ENCODE peak calls at places on chromosomes 1 and 21, in eight cellular contexts. One of them, this sample, is unnamed. For H3K27me3 and H3K9me3, the result is how much of the 10 kb centered on the place peaks cover.

GRCh38 chr1:45569962-45570581 is 13.8 kb upstream of the NASP start:
- DNase-seq in HepG2: peak
- DNase-seq in esophagus squamous epithelium: no peak
- DNase-seq in SJSA1: peak
- DNase-seq in AG04450: peak
- DNase-seq in CD4-positive, alpha-beta memory T cell: peak
- DNase-seq in GM23248: peak
- DNase-seq in osteoblast: peak
- DNase-seq in this sample: peak

GRCh38 chr1:202162418-202163280 is 2.2 kb upstream of the PTPN7 start:
- DNase-seq in HepG2: no peak
- DNase-seq in esophagus squamous epithelium: no peak
- DNase-seq in SJSA1: no peak
- DNase-seq in AG04450: no peak
- DNase-seq in CD4-positive, alpha-beta memory T cell: no peak
- DNase-seq in GM23248: no peak
- DNase-seq in osteoblast: peak
- DNase-seq in this sample: no peak

GRCh38 chr21:31084689-31085088 is 46.4 kb upstream of the KRTAP19-8 start:
- DNase-seq in HepG2: peak
- DNase-seq in esophagus squamous epithelium: no peak
- DNase-seq in SJSA1: no peak
- DNase-seq in AG04450: no peak
- DNase-seq in CD4-positive, alpha-beta memory T cell: no peak
- DNase-seq in GM23248: no peak
- DNase-seq in osteoblast: no peak
- DNase-seq in this sample: no peak

GRCh38 chr1:80929868-80930508 is 870.7 kb upstream of the ADGRL2 start:
- DNase-seq in HepG2: no peak
- DNase-seq in esophagus squamous epithelium: no peak
- DNase-seq in SJSA1: no peak
- DNase-seq in AG04450: no peak
- DNase-seq in CD4-positive, alpha-beta memory T cell: no peak
- DNase-seq in GM23248: no peak
- DNase-seq in osteoblast: no peak
- DNase-seq in this sample: no peak

GRCh38 chr1:42963378-42964005 is 4.8 kb upstream of the SLC2A1 start:
- DNase-seq in HepG2: peak
- DNase-seq in esophagus squamous epithelium: no peak
- DNase-seq in SJSA1: peak
- DNase-seq in AG04450: peak
- DNase-seq in CD4-positive, alpha-beta memory T cell: no peak
- DNase-seq in GM23248: peak
- DNase-seq in osteoblast: peak
- DNase-seq in this sample: no peak

GRCh38 chr1:109509176-109510134 is at the start of gene AMIGO1:
- DNase-seq in HepG2: no peak
- DNase-seq in esophagus squamous epithelium: no peak
- DNase-seq in SJSA1: no peak
- DNase-seq in AG04450: no peak
- DNase-seq in CD4-positive, alpha-beta memory T cell: peak
- DNase-seq in GM23248: peak
- DNase-seq in osteoblast: peak
- DNase-seq in this sample: peak

GRCh38 chr1:153387001-153387400 is 3.9 kb downstream of the S100A8 start:
- DNase-seq in HepG2: no peak
- DNase-seq in esophagus squamous epithelium: no peak
- DNase-seq in SJSA1: no peak
- DNase-seq in AG04450: no peak
- DNase-seq in CD4-positive, alpha-beta memory T cell: no peak
- DNase-seq in GM23248: no peak
- DNase-seq in osteoblast: no peak
- DNase-seq in this sample: no peak

GRCh38 chr1:38098101-38098847 is 51.7 kb upstream of the POU3F1 start:
- DNase-seq in HepG2: no peak
- DNase-seq in esophagus squamous epithelium: no peak
- DNase-seq in SJSA1: no peak
- DNase-seq in AG04450: no peak
- DNase-seq in CD4-positive, alpha-beta memory T cell: no peak
- DNase-seq in GM23248: no peak
- DNase-seq in osteoblast: no peak
- DNase-seq in this sample: no peak

GRCh38 chr1:29758764-29759499 is 522.6 kb downstream of the PTPRU start:
- DNase-seq in HepG2: no peak
- DNase-seq in esophagus squamous epithelium: no peak
- DNase-seq in SJSA1: peak
- DNase-seq in AG04450: no peak
- DNase-seq in CD4-positive, alpha-beta memory T cell: no peak
- DNase-seq in GM23248: no peak
- DNase-seq in osteoblast: no peak
- DNase-seq in this sample: no peak

GRCh38 chr1:117686907-117687306 is 81.1 kb downstream of the TENT5C start:
- DNase-seq in HepG2: peak
- DNase-seq in esophagus squamous epithelium: no peak
- DNase-seq in SJSA1: peak
- DNase-seq in AG04450: no peak
- DNase-seq in CD4-positive, alpha-beta memory T cell: no peak
- DNase-seq in GM23248: peak
- DNase-seq in osteoblast: no peak
- DNase-seq in this sample: no peak

GRCh38 chr1:28010979-28011378 is 51.2 kb downstream of the XKR8 start:
- DNase-seq in HepG2: peak
- DNase-seq in esophagus squamous epithelium: no peak
- DNase-seq in SJSA1: no peak
- DNase-seq in AG04450: no peak
- DNase-seq in CD4-positive, alpha-beta memory T cell: no peak
- DNase-seq in GM23248: peak
- DNase-seq in osteoblast: no peak
- DNase-seq in this sample: no peak

GRCh38 chr1:153773004-153773921 is 1.9 kb upstream of the SLC27A3 start:
- DNase-seq in HepG2: no peak
- DNase-seq in esophagus squamous epithelium: no peak
- DNase-seq in SJSA1: no peak
- DNase-seq in AG04450: no peak
- DNase-seq in CD4-positive, alpha-beta memory T cell: no peak
- DNase-seq in GM23248: peak
- DNase-seq in osteoblast: peak
- DNase-seq in this sample: peak

GRCh38 chr1:101006553-101006952 is 19.0 kb downstream of the DPH5 start:
- DNase-seq in HepG2: peak
- DNase-seq in esophagus squamous epithelium: no peak
- DNase-seq in SJSA1: no peak
- DNase-seq in AG04450: no peak
- DNase-seq in CD4-positive, alpha-beta memory T cell: no peak
- DNase-seq in GM23248: no peak
- DNase-seq in osteoblast: no peak
- DNase-seq in this sample: no peak

GRCh38 chr1:61050541-61051454 is 31.6 kb upstream of the NFIA start:
- DNase-seq in HepG2: no peak
- DNase-seq in esophagus squamous epithelium: no peak
- DNase-seq in SJSA1: no peak
- DNase-seq in AG04450: no peak
- DNase-seq in CD4-positive, alpha-beta memory T cell: no peak
- DNase-seq in GM23248: peak
- DNase-seq in osteoblast: peak
- DNase-seq in this sample: peak

GRCh38 chr1:147807405-147807804 is 47.0 kb upstream of the GJA5 start:
- DNase-seq in HepG2: no peak
- DNase-seq in esophagus squamous epithelium: no peak
- DNase-seq in SJSA1: no peak
- DNase-seq in AG04450: no peak
- DNase-seq in CD4-positive, alpha-beta memory T cell: no peak
- DNase-seq in GM23248: no peak
- DNase-seq in osteoblast: no peak
- DNase-seq in this sample: no peak
- H3K27me3 ChIP-seq in HepG2: under half
- H3K27me3 ChIP-seq in esophagus squamous epithelium: under half
- H3K27me3 ChIP-seq in SJSA1: under half
- H3K27me3 ChIP-seq in AG04450: under half
- H3K27me3 ChIP-seq in CD4-positive, alpha-beta memory T cell: under half
- H3K27me3 ChIP-seq in GM23248: under half
- H3K27me3 ChIP-seq in osteoblast: under half
- H3K27me3 ChIP-seq in this sample: under half

GRCh38 chr21:29085106-29085752 is 11.8 kb upstream of the CCT8 start:
- DNase-seq in HepG2: no peak
- DNase-seq in esophagus squamous epithelium: no peak
- DNase-seq in SJSA1: no peak
- DNase-seq in AG04450: no peak
- DNase-seq in CD4-positive, alpha-beta memory T cell: no peak
- DNase-seq in GM23248: no peak
- DNase-seq in osteoblast: no peak
- DNase-seq in this sample: no peak

GRCh38 chr21:29092102-29092959 is 18.9 kb upstream of the CCT8 start:
- DNase-seq in HepG2: no peak
- DNase-seq in esophagus squamous epithelium: no peak
- DNase-seq in SJSA1: no peak
- DNase-seq in AG04450: no peak
- DNase-seq in CD4-positive, alpha-beta memory T cell: no peak
- DNase-seq in GM23248: peak
- DNase-seq in osteoblast: peak
- DNase-seq in this sample: no peak

GRCh38 chr21:29095203-29095602 is 21.8 kb upstream of the CCT8 start:
- DNase-seq in HepG2: no peak
- DNase-seq in esophagus squamous epithelium: no peak
- DNase-seq in SJSA1: no peak
- DNase-seq in AG04450: no peak
- DNase-seq in CD4-positive, alpha-beta memory T cell: no peak
- DNase-seq in GM23248: no peak
- DNase-seq in osteoblast: no peak
- DNase-seq in this sample: no peak

GRCh38 chr21:29096619-29097018 is 23.2 kb upstream of the CCT8 start:
- DNase-seq in HepG2: no peak
- DNase-seq in esophagus squamous epithelium: no peak
- DNase-seq in SJSA1: no peak
- DNase-seq in AG04450: no peak
- DNase-seq in CD4-positive, alpha-beta memory T cell: no peak
- DNase-seq in GM23248: no peak
- DNase-seq in osteoblast: no peak
- DNase-seq in this sample: no peak

GRCh38 chr21:29091032-29091431 is 17.6 kb upstream of the CCT8 start:
- DNase-seq in HepG2: no peak
- DNase-seq in esophagus squamous epithelium: no peak
- DNase-seq in SJSA1: no peak
- DNase-seq in AG04450: peak
- DNase-seq in CD4-positive, alpha-beta memory T cell: no peak
- DNase-seq in GM23248: peak
- DNase-seq in osteoblast: peak
- DNase-seq in this sample: no peak
- H3K4me3 ChIP-seq in HepG2: no peak
- H3K4me3 ChIP-seq in esophagus squamous epithelium: no peak
- H3K4me3 ChIP-seq in SJSA1: no peak
- H3K4me3 ChIP-seq in AG04450: no peak
- H3K4me3 ChIP-seq in CD4-positive, alpha-beta memory T cell: no peak
- H3K4me3 ChIP-seq in GM23248: peak
- H3K4me3 ChIP-seq in osteoblast: no peak
- H3K4me3 ChIP-seq in this sample: no peak

DNA sequence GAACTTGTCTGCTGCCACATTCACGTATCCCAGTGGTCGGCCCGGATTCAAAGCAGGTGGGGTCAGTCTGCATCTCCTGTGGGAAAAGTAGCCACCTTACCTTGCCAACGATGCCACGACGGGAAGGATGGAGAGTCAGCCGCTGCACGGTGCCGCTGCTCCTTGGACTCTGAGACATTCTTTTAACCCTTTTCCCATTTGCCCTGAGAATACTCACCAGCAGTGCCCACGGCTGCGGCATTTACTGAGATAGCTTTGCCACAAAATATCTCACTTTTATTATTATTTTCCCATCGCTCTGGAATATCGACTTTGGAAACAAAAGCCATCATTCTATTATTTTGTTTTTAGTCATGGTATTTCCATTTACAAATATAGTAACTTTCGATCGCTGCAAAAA is 15.3 kb upstream of the TTC34 start:
- DNase-seq in HepG2: no peak
- DNase-seq in esophagus squamous epithelium: no peak
- DNase-seq in SJSA1: no peak
- DNase-seq in AG04450: no peak
- DNase-seq in CD4-positive, alpha-beta memory T cell: no peak
- DNase-seq in GM23248: no peak
- DNase-seq in osteoblast: peak
- DNase-seq in this sample: peak
- H3K9me3 ChIP-seq in HepG2: under half
- H3K9me3 ChIP-seq in esophagus squamous epithelium: under half
- H3K9me3 ChIP-seq in SJSA1: under half
- H3K9me3 ChIP-seq in AG04450: half or more
- H3K9me3 ChIP-seq in CD4-positive, alpha-beta memory T cell: under half
- H3K9me3 ChIP-seq in GM23248: under half
- H3K9me3 ChIP-seq in osteoblast: under half
- H3K9me3 ChIP-seq in this sample: under half

GRCh38 chr1:228753933-228754332 is 18.7 kb downstream of the RHOU start:
- DNase-seq in HepG2: no peak
- DNase-seq in esophagus squamous epithelium: no peak
- DNase-seq in SJSA1: no peak
- DNase-seq in AG04450: no peak
- DNase-seq in CD4-positive, alpha-beta memory T cell: no peak
- DNase-seq in GM23248: peak
- DNase-seq in osteoblast: no peak
- DNase-seq in this sample: no peak

GRCh38 chr1:228750915-228751314 is 15.6 kb downstream of the RHOU start:
- DNase-seq in HepG2: no peak
- DNase-seq in esophagus squamous epithelium: no peak
- DNase-seq in SJSA1: no peak
- DNase-seq in AG04450: no peak
- DNase-seq in CD4-positive, alpha-beta memory T cell: no peak
- DNase-seq in GM23248: no peak
- DNase-seq in osteoblast: no peak
- DNase-seq in this sample: no peak

GRCh38 chr1:228753236-228753741 is 18.0 kb downstream of the RHOU start:
- DNase-seq in HepG2: no peak
- DNase-seq in esophagus squamous epithelium: no peak
- DNase-seq in SJSA1: no peak
- DNase-seq in AG04450: no peak
- DNase-seq in CD4-positive, alpha-beta memory T cell: no peak
- DNase-seq in GM23248: no peak
- DNase-seq in osteoblast: no peak
- DNase-seq in this sample: no peak

GRCh38 chr1:228751360-228752098 is 16.2 kb downstream of the RHOU start:
- DNase-seq in HepG2: no peak
- DNase-seq in esophagus squamous epithelium: no peak
- DNase-seq in SJSA1: no peak
- DNase-seq in AG04450: no peak
- DNase-seq in CD4-positive, alpha-beta memory T cell: no peak
- DNase-seq in GM23248: no peak
- DNase-seq in osteoblast: no peak
- DNase-seq in this sample: no peak

DNA sequence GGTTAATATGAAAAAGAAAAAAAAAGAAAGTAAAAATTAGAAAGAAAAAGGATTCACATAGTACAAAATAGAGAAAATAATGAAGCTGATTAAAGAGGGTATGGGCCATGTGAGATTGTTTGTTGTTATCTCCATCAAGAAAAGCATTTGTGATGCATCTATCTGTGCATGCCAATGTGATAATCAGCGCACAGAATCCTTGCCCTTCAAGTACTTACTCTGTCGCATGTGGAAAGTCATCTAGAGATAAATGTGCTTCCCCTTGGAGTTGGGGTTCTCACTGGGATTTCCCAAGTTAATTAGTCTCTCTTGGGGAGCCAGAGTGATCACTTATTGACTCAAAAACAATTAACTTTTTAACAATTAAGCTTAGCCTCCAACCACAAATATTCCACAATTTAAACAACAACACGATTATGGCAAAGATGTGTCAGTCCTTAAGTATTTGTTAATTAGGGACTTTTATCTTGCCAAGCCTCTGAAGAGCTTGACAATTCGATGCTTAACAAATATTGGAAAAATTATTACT is 17.4 kb downstream of the RHOU start:
- DNase-seq in HepG2: no peak
- DNase-seq in esophagus squamous epithelium: no peak
- DNase-seq in SJSA1: no peak
- DNase-seq in AG04450: no peak
- DNase-seq in CD4-positive, alpha-beta memory T cell: no peak
- DNase-seq in GM23248: no peak
- DNase-seq in osteoblast: no peak
- DNase-seq in this sample: no peak
- H3K27me3 ChIP-seq in HepG2: under half
- H3K27me3 ChIP-seq in esophagus squamous epithelium: under half
- H3K27me3 ChIP-seq in SJSA1: under half
- H3K27me3 ChIP-seq in AG04450: under half
- H3K27me3 ChIP-seq in CD4-positive, alpha-beta memory T cell: under half
- H3K27me3 ChIP-seq in GM23248: under half
- H3K27me3 ChIP-seq in osteoblast: under half
- H3K27me3 ChIP-seq in this sample: under half

This sample was measured in right cardiac atrium.